ENCODE peak calls at places on chromosome 9, in eight cellular contexts. Q is lower lobe of right lung; H is body of pancreas; W is tibial artery; F is CD4-positive, alpha-beta memory T cell; A is H9; E is pancreas; C is stomach. Z is an unnamed sample. For H3K4me1 and H3K27me3, the result is how much of the 10 kb centered on the place peaks cover.

GRCh38 chr9:33246269-33246860 is 6.4 kb downstream of the SPINK4 start:
- DNase-seq in Q (no peak), H (no peak), W (no peak), F (no peak), A (no peak), E (no peak), C (peak), Z (no peak)

GRCh38 chr9:1207681-1208080 is 157.5 kb downstream of the DMRT2 start:
- DNase-seq in Q (no peak), H (no peak), W (no peak), F (no peak), A (no peak), E (no peak), C (no peak), Z (no peak)

GRCh38 chr9:115981011-115981410 is 172.6 kb upstream of the PAPPA start:
- DNase-seq in Q (no peak), H (no peak), W (no peak), F (no peak), A (no peak), E (no peak), C (no peak), Z (no peak)

GRCh38 chr9:98805506-98806272 is 1.8 kb upstream of the GALNT12 start:
- DNase-seq in Q (no peak), H (peak), W (no peak), F (no peak), A (no peak), E (no peak), C (no peak), Z (no peak)

GRCh38 chr9:9942764-9943424 is 669.9 kb downstream of the PTPRD start:
- DNase-seq in Q (peak), H (peak), W (peak), F (peak), A (peak), E (peak), C (peak), Z (peak)

GRCh38 chr9:12712532-12712931 is 19.3 kb downstream of the TYRP1 start:
- DNase-seq in Q (no peak), H (no peak), W (no peak), F (no peak), A (no peak), E (no peak), C (no peak), Z (no peak)

GRCh38 chr9:77807295-77807694 is 159.2 kb upstream of the GNA14 start:
- DNase-seq in Q (no peak), H (no peak), W (no peak), F (no peak), A (no peak), E (no peak), C (no peak), Z (no peak)

GRCh38 chr9:84139296-84140100 is 158.9 kb downstream of the RMI1 start:
- DNase-seq in Q (no peak), H (peak), W (no peak), F (no peak), A (no peak), E (peak), C (peak), Z (no peak)

GRCh38 chr9:96129698-96130097 is 172.3 kb downstream of the HSD17B3 start:
- DNase-seq in Q (no peak), H (no peak), W (no peak), F (no peak), A (peak), E (no peak), C (no peak), Z (no peak)

GRCh38 chr9:95509851-95510529 is 6.8 kb downstream of the PTCH1 start:
- DNase-seq in Q (no peak), H (peak), W (no peak), F (peak), A (no peak), E (peak), C (no peak), Z (no peak)

GRCh38 chr9:109968702-109969450 is 188.9 kb downstream of the PALM2AKAP2 start:
- DNase-seq in Q (no peak), H (no peak), W (no peak), F (no peak), A (peak), E (no peak), C (no peak), Z (no peak)

GRCh38 chr9:20227166-20227874 is 395.0 kb downstream of the MLLT3 start:
- DNase-seq in Q (no peak), H (no peak), W (no peak), F (no peak), A (no peak), E (no peak), C (no peak), Z (no peak)

GRCh38 chr9:12988259-12988658 is 213.4 kb downstream of the LURAP1L start:
- DNase-seq in Q (no peak), H (no peak), W (no peak), F (no peak), A (no peak), E (no peak), C (no peak), Z (no peak)

GRCh38 chr9:133750927-133751649 is 12.9 kb upstream of the SARDH start:
- DNase-seq in Q (no peak), H (peak), W (peak), F (no peak), A (peak), E (peak), C (peak), Z (no peak)

GRCh38 chr9:126198854-126199253 is 127.8 kb upstream of the MVB12B start:
- DNase-seq in Q (no peak), H (no peak), W (no peak), F (no peak), A (no peak), E (no peak), C (no peak), Z (no peak)

GRCh38 chr9:13171261-13171660 is 108.2 kb downstream of the MPDZ start:
- DNase-seq in Q (no peak), H (no peak), W (no peak), F (no peak), A (no peak), E (no peak), C (no peak), Z (no peak)

GRCh38 chr9:105157178-105157583 is 87.3 kb upstream of the SLC44A1 start:
- DNase-seq in Q (peak), H (peak), W (peak), F (peak), A (peak), E (peak), C (peak), Z (no peak)

GRCh38 chr9:14298607-14299022 is 15.3 kb downstream of the NFIB start:
- DNase-seq in Q (no peak), H (no peak), W (no peak), F (no peak), A (no peak), E (no peak), C (no peak), Z (no peak)
- H3K4me1 ChIP-seq in Q (under half), H (half or more), W (under half), F (under half), A (under half), E (half or more), C (under half), Z (under half)

GRCh38 chr9:122228191-122228905 is 409 bp downstream of the LHX6 start:
- DNase-seq in Q (no peak), H (no peak), W (no peak), F (no peak), A (no peak), E (no peak), C (no peak), Z (no peak)
- H3K27me3 ChIP-seq in Q (half or more), H (under half), W (under half), F (under half), A (half or more), E (under half), C (half or more), Z (under half)

DNA sequence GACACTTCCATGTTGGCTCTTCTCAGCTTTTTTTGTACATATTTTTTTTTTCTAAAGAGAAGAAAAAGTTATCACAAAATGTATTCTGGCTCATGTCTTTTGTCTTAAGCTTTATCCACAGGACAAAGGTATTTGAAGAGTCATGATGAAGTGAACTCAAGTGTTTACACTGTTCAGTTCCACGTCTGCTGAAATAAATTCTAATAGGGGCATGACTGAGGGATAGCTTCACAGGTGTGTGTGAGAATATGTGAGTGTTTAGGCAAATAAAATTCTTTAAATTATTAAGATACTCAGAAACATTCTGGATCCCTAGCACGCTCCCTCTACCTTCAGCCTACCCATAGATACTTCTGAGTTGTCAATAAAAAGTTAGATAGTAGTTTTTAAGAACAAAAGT is 59.8 kb downstream of the BAAT start:
- DNase-seq in Q (no peak), H (no peak), W (no peak), F (no peak), A (no peak), E (no peak), C (no peak), Z (no peak)
- H3K27ac ChIP-seq in Q (peak), H (no peak), W (no peak), F (no peak), A (no peak), E (peak), C (peak), Z (no peak)

DNA sequence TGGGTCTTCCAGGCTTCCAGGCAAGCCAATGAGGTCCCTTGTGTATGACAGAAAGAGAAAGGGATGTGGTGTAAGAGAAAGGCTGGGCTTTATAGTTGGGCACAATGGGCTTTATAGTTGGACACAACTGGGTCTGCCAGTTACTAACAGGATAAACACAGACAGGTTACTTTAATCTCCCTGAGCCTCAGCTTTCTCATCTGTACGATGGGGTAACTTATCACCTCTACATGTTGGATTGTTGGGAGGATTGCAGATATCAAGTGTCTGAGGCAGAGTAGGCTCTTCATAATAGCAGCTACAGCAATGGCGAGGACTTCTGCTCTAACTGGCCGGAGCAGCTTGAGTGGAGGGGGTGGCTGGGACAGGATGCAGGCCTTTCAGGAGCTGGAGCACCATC is 23.5 kb upstream of the KIF12 start:
- DNase-seq in Q (no peak), H (no peak), W (no peak), F (no peak), A (no peak), E (no peak), C (no peak), Z (no peak)
- H3K4me1 ChIP-seq in Q (under half), H (under half), W (under half), F (under half), A (under half), E (under half), C (under half), Z (under half)

DNA sequence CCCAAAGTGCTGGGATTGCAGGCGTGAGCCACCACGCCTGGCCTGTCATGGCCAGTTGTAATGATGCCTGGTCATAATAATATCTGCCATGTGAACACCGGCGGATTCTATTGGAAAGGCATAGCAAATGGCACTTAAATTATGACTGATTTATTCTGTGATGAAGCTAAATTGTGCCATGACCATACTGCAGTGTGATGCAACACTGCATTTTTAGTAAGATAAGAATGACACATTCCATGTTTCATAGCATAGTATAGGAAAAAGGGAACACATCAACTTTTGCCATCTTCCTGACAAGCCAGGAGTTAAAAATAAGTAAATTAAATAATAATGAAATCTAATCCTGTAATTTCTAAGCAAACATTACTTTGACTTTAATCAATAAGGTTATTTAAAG is 30.4 kb upstream of the BICD2 start:
- DNase-seq in Q (no peak), H (no peak), W (no peak), F (no peak), A (no peak), E (no peak), C (no peak), Z (no peak)
- H3K27me3 ChIP-seq in Q (under half), H (under half), W (under half), F (under half), A (under half), E (under half), C (half or more), Z (under half)

DNA sequence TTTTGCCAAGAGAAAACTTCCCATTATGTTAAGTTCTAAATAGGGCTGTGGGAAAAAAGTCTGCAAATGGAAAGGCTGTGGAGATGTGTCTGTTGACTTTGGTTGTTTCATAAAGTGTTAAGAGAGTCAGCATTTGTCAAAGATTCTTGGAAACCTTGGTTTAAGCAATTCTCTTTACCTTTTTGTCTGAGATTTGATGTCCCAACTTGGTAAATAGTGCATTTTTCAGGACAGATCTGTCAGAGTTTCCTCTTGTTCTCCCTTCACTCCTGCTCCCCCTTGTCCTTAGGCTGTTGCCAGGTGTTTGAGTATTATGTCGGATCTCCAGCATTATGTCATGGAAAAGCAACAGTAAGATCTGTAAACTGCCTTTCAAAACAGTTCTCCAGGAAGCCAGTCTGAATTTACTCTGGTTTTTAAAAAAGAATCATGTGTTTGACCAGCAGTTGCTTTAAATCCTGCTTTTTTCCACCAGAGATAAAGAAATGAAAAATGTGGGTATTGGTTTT is 79.1 kb upstream of the ADAMTSL1 start:
- DNase-seq in Q (no peak), H (no peak), W (no peak), F (no peak), A (no peak), E (no peak), C (no peak), Z (no peak)
- H3K27ac ChIP-seq in Q (no peak), H (no peak), W (no peak), F (no peak), A (no peak), E (no peak), C (no peak), Z (no peak)

DNA sequence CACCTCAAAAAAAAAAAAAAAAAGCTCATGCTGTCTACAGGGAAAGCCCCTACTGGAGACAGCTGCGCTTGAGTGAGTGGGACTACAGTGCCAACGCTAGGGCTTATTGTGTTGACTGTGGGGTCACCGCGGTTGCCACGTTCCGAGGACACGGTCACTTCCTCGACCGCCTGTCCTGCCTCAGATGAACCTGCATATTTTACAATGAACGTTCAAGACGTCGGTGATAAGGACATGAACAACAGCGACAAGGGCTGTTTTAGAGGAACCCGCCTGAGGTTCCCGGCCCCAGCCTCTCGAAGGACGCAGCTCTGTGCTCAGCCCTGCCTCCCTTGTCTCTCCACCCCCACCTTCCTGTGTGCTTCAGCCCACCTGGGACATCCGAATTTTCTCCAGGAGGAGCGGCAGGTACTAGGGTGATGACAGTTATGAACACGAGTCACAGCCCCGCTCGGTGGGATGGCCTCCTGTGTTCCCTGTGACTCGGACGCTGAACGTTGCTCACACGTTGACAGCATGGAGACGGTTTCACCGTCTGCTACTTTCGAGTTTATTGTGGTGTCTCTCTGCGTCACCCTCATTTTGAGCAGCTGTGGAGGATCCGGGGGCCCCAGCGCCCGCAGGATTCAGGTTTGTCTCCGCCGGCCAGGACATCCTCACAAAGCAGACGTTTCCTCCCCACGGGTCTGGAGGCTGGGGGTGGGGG is 11.3 kb upstream of the DIPK1B start:
- DNase-seq in Q (peak), H (no peak), W (no peak), F (peak), A (no peak), E (no peak), C (no peak), Z (peak)
- H3K4me1 ChIP-seq in Q (under half), H (under half), W (under half), F (under half), A (under half), E (under half), C (under half), Z (under half)